ENCODE peak calls at places on chromosomes 3 and 15, in ten cellular contexts. K, N, M, G, Z, V, R, T, A and D are unnamed samples.
A peak's percentile ranks its signal among the peaks of the same experiment; 100 is the strongest.

GRCh38 chr15:89963301-89964288 is 37.5 kb upstream of the ZNF710 start:
- DNase-seq in K (no peak), N (no peak), M (no peak), G (peak; percentile 33), Z (no peak), V (no peak), R (no peak), T (no peak), A (no peak), D (no peak)

GRCh38 chr3:9175421-9175820 is 74.0 kb downstream of the SRGAP3 start:
- DNase-seq in K (no peak), N (no peak), M (no peak), G (peak; percentile 64), Z (no peak), V (no peak), R (peak; percentile 20), T (no peak), A (no peak), D (no peak)

GRCh38 chr3:72816843-72817485 is 31.3 kb downstream of the SHQ1 start:
- DNase-seq in K (no peak), N (no peak), M (no peak), G (no peak), Z (no peak), V (no peak), R (no peak), T (no peak), A (no peak), D (no peak)

GRCh38 chr3:178056868-178057267 is 479.4 kb upstream of the KCNMB2 start:
- DNase-seq in K (no peak), N (peak; percentile 45), M (no peak), G (no peak), Z (no peak), V (no peak), R (no peak), T (no peak), A (no peak), D (no peak)

GRCh38 chr3:76938962-76939361 is 100.9 kb upstream of the ROBO2 start:
- DNase-seq in K (no peak), N (no peak), M (no peak), G (no peak), Z (no peak), V (no peak), R (no peak), T (no peak), A (no peak), D (no peak)

GRCh38 chr3:183448369-183449128 is 20.1 kb upstream of the MCF2L2 start:
- DNase-seq in K (no peak), N (no peak), M (no peak), G (no peak), Z (no peak), V (no peak), R (no peak), T (no peak), A (no peak), D (no peak)

GRCh38 chr3:120753831-120754230 is 11.3 kb downstream of the GTF2E1 start:
- DNase-seq in K (no peak), N (peak; percentile 27), M (no peak), G (no peak), Z (no peak), V (no peak), R (no peak), T (no peak), A (no peak), D (no peak)

GRCh38 chr15:72800819-72801481 is 17.4 kb upstream of the ADPGK start:
- DNase-seq in K (no peak), N (peak; percentile 65), M (no peak), G (no peak), Z (no peak), V (no peak), R (no peak), T (no peak), A (no peak), D (no peak)

GRCh38 chr15:85785887-85786777 is 8.6 kb downstream of the KLHL25 start:
- DNase-seq in K (no peak), N (peak; percentile 58), M (no peak), G (no peak), Z (no peak), V (peak; percentile 62), R (peak; percentile 58), T (no peak), A (no peak), D (no peak)

GRCh38 chr3:43867673-43868072 is 176.9 kb downstream of the ABHD5 start:
- DNase-seq in K (peak; percentile 45), N (peak; percentile 66), M (no peak), G (no peak), Z (no peak), V (no peak), R (peak; percentile 36), T (no peak), A (no peak), D (no peak)

GRCh38 chr3:5465183-5465582 is 277.7 kb downstream of the EDEM1 start:
- DNase-seq in K (no peak), N (no peak), M (no peak), G (no peak), Z (no peak), V (no peak), R (no peak), T (no peak), A (no peak), D (no peak)

GRCh38 chr3:195253981-195254432 is 17.0 kb downstream of the XXYLT1 start:
- DNase-seq in K (no peak), N (no peak), M (no peak), G (peak; percentile 17), Z (peak; percentile 15), V (no peak), R (no peak), T (peak; percentile 66), A (no peak), D (peak; percentile 79)

GRCh38 chr3:177300039-177300833 is 103.0 kb upstream of the TBL1XR1 start:
- DNase-seq in K (no peak), N (peak; percentile 68), M (no peak), G (peak; percentile 42), Z (no peak), V (peak; percentile 41), R (peak; percentile 74), T (no peak), A (no peak), D (no peak)

GRCh38 chr15:31300981-31301686 is 25.5 kb upstream of the KLF13 start:
- DNase-seq in K (peak; percentile 71), N (no peak), M (no peak), G (peak; percentile 24), Z (no peak), V (no peak), R (no peak), T (peak; percentile 54), A (no peak), D (peak; percentile 80)

GRCh38 chr3:182276512-182276911 is 516.8 kb upstream of the ATP11B start:
- DNase-seq in K (no peak), N (no peak), M (no peak), G (no peak), Z (no peak), V (no peak), R (no peak), T (no peak), A (no peak), D (no peak)

GRCh38 chr3:123285479-123285878 is 83.7 kb downstream of the SEC22A start:
- DNase-seq in K (no peak), N (no peak), M (no peak), G (no peak), Z (no peak), V (no peak), R (no peak), T (no peak), A (no peak), D (peak; percentile 59)

DNA sequence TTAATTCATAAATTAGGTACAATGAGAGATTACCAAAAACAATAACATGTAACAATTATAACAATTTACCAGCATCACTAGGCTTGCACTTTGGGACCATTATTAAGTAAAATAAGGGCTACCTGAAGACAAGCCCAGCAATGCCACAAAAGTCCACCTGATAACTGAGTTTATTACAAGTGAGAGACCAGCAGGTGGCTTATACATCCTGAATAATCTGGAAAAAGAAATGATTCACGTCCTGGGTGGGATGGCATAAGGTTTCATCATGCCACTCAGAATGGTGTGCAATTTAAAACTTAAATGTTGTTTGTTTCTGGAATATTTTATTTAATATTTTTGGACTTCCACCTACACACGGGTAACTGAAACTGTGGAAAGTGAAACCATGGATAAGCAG is 1287.1 kb upstream of the GBE1 start:
- DNase-seq in K (no peak), N (no peak), M (no peak), G (no peak), Z (no peak), V (no peak), R (no peak), T (no peak), A (no peak), D (no peak)
- TF ChIP-seq CTCF in K (no peak), N (no peak), M (no peak), G (no peak), Z (no peak), V (no peak), R (no peak), T (no peak), A (no peak), D (no peak)

DNA sequence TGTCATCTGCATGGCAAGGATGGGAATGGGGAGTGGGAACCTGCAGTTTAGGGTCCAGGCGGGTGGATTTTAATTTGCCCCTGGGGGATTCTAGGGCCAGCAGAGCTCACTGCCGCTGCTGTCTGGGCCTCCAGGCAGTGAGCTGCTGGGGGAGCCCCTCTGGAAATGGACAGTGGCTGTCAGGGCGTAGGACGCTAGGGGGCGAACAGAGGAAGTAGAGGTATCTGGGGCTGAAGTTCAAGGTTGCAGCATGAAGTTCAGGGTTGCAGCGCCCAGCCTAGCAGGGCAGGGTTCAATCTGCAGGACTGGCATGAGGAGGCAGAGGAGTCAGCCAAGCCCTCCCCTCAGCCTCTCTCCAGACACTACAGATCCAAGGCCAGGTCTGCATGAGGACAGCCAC is 49.5 kb downstream of the APBA2 start:
- DNase-seq in K (no peak), N (no peak), M (peak; percentile 85), G (no peak), Z (no peak), V (no peak), R (no peak), T (peak; percentile 42), A (peak; percentile 37), D (no peak)
- TF ChIP-seq CTCF in K (no peak), N (peak; percentile 26), M (peak; percentile 86), G (no peak), Z (no peak), V (no peak), R (peak; percentile 13), T (no peak), A (peak; percentile 34), D (peak; percentile 16)

DNA sequence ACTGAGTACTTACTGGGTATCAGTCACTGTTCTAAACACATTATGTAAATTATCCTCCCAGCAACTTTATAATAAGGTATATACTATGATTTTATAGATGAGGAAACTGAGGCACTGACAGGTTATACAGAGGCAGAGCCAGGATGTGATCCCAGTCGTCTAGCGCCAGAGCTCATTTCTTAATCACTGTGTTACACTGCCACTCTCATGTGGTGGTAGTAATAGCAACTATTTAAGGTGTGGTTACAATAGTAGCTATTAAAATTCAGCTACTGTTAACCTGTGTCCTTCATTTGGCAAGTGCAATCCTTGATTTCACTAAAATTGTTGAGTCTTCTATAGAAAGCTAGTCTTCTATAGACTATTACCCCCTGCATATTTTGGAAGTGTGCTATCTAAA is 43.1 kb upstream of the TRPC1 start:
- DNase-seq in K (no peak), N (no peak), M (peak; percentile 16), G (no peak), Z (no peak), V (no peak), R (no peak), T (no peak), A (no peak), D (no peak)
- TF ChIP-seq CTCF in K (no peak), N (no peak), M (peak; percentile 57), G (no peak), Z (no peak), V (no peak), R (no peak), T (no peak), A (no peak), D (no peak)

GRCh38 chr3:160956785-160957184 is 148.4 kb downstream of the B3GALNT1 start:
- DNase-seq in K (no peak), N (peak; percentile 7), M (peak; percentile 45), G (no peak), Z (no peak), V (no peak), R (peak; percentile 14), T (no peak), A (no peak), D (no peak)
- TF ChIP-seq CTCF in K (peak; percentile 9), N (peak; percentile 25), M (peak; percentile 51), G (peak; percentile 20), Z (no peak), V (peak; percentile 15), R (peak; percentile 40), T (no peak), A (no peak), D (peak; percentile 33)